ENCODE peak calls at places on chromosomes 13 and 19, in four cellular contexts. M, Y, W and G are unnamed samples.
A peak's percentile ranks its signal among the peaks of the same experiment; 100 is the strongest.

GRCh38 chr13:52846567-52847321 is 1.7 kb downstream of the PCDH8 start:
- DNase-seq in Y (no peak), W (no peak), M (no peak), G (no peak)

GRCh38 chr19:20279516-20279915 is 112.5 kb downstream of the ZNF486 start:
- DNase-seq in Y (no peak), W (no peak), M (no peak), G (no peak)

GRCh38 chr19:10952809-10953208 is 8.0 kb upstream of the SMARCA4 start:
- DNase-seq in M (no peak), Y (peak; percentile 26), W (no peak), G (no peak)

GRCh38 chr13:65292488-65292901 is 1937.6 kb downstream of the PCDH9 start:
- DNase-seq in Y (no peak), W (no peak), M (no peak), G (no peak)

GRCh38 chr19:13103961-13104847 is 1.5 kb upstream of the LYL1 start:
- DNase-seq in W (peak; percentile 81), M (no peak), Y (no peak), G (no peak)

GRCh38 chr19:10544242-10544752 is 593 bp downstream of the ATG4D start:
- DNase-seq in M (no peak), Y (no peak), W (peak; percentile 58), G (no peak)

GRCh38 chr13:44688652-44689051 is 112.5 kb upstream of the TSC22D1 start:
- DNase-seq in W (no peak), Y (no peak), M (no peak), G (no peak)

GRCh38 chr13:33183431-33184130 is 102.0 kb downstream of the STARD13 start:
- DNase-seq in Y (no peak), M (no peak), W (no peak), G (no peak)

GRCh38 chr13:106561551-106562170 is 6.3 kb downstream of the ARGLU1 start:
- DNase-seq in M (no peak), W (no peak), Y (no peak), G (no peak)

GRCh38 chr19:38287604-38288003 is 16.4 kb upstream of the C19orf33 start:
- DNase-seq in W (no peak), Y (no peak), M (no peak), G (no peak)

GRCh38 chr13:107301724-107302374 is 733.9 kb upstream of the ARGLU1 start:
- DNase-seq in M (no peak), W (no peak), Y (no peak), G (no peak)

GRCh38 chr13:34246511-34246910 is 428.6 kb downstream of the RFC3 start:
- DNase-seq in Y (no peak), W (no peak), M (no peak), G (peak; percentile 4)

GRCh38 chr19:34667349-34668076 is 9.4 kb downstream of the SCGB2B2 start:
- DNase-seq in Y (no peak), W (no peak), M (peak; percentile 16), G (no peak)

GRCh38 chr19:10402441-10403038 is 802 bp downstream of the CDC37 start:
- DNase-seq in Y (no peak), W (peak; percentile 32), M (peak; percentile 64), G (no peak)

GRCh38 chr19:19405919-19406877 is 723 bp downstream of the GATAD2A start:
- DNase-seq in M (no peak), W (peak; percentile 54), Y (no peak), G (no peak)

GRCh38 chr19:45515081-45515624 is 7.9 kb downstream of the VASP start:
- DNase-seq in Y (no peak), W (peak; percentile 77), M (peak; percentile 54), G (no peak)

GRCh38 chr13:51148952-51149573 is 38.0 kb upstream of the C13orf42 start:
- DNase-seq in Y (peak; percentile 34), W (no peak), M (no peak), G (no peak)

GRCh38 chr13:35794734-35795389 is 318.4 kb upstream of the MAB21L1 start:
- DNase-seq in M (no peak), Y (no peak), W (no peak), G (no peak)

GRCh38 chr13:83515267-83515666 is 367.0 kb downstream of the SLITRK1 start:
- DNase-seq in Y (no peak), W (no peak), M (no peak), G (no peak)

GRCh38 chr13:92224052-92224821 is 825.8 kb downstream of the GPC5 start:
- DNase-seq in Y (no peak), W (no peak), M (no peak), G (no peak)

GRCh38 chr19:1440418-1440801 is 2.2 kb downstream of the RPS15 start:
- DNase-seq in Y (no peak), M (no peak), W (no peak), G (no peak)

GRCh38 chr19:1438933-1439358 is 750 bp downstream of the RPS15 start:
- DNase-seq in W (no peak), Y (no peak), M (no peak), G (no peak)

GRCh38 chr19:1438035-1438932 is at the start of gene RPS15:
- DNase-seq in W (peak; percentile 92), Y (peak; percentile 90), M (peak; percentile 91), G (peak; percentile 68)

GRCh38 chr19:1435378-1435989 is 2.7 kb upstream of the RPS15 start:
- DNase-seq in Y (no peak), M (no peak), W (no peak), G (no peak)

DNA sequence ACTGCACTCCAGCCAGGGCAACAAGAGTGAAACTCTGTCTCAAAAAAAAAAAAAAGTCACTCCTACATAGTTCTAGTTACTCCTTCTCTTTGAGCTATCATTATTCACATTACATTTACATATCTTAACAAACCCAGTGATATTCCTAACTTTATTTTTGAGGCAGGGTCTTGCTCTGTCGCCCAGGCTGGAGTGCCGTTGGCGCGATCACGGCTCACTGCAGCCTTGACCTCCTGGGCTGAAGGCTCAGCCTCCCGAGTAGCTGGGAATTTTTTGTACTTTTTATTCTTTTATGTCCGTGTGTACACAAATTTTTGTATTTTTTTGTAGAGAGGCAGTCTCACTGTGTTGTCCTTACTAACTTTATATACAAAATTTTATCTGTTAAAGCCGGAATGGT is 587 bp upstream of the RPS15 start:
- DNase-seq in M (no peak), Y (no peak), W (no peak), G (no peak)
- TF ChIP-seq TCF7L2 in M (no peak), Y (no peak), W (no peak), G (no peak)

DNA sequence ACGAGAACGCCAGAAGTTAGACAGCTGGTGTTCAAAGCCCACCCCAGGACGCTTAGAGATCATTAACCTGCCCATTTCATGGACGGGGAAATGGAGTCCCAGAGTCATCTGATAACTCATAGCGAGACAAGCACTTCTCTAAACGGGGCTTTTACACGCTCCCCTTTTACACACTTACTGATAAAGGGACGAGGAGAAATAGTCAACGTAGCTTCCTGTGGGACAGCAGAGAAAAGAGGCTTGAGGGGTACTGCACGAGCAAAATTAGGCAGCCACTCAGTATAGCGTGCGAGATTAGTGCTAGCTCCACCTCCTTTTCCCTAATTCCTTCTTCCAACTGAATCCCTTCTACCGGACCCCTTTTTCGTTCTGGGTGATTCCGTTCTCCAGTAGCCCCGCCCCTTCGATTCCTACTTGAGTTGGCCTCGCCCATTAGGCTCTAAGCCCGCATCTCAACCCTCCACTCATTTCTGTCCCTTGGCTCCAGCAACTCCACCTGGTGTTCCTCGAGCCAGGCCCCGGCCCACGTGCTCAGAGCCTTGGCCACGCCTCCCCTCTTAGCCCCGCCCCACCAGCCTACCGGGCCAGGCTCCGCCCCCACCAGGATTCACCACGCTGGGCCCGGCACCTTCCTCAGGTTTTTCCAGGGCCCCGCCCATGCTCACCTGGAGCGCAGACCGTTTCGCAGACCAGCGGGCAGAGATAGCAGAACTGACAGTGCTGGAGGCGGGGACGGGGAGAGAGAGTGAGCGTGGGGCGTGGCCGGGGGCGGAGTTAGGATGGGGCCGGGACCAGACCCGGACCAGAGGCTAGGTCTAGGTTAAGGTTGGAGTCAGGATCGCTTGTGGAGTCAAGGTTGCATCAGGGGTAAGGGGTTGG is 3.6 kb downstream of the HRC start:
- DNase-seq in W (peak; percentile 93), Y (peak; percentile 98), M (no peak), G (peak; percentile 66)
- H3K4me3 ChIP-seq in W (peak overlapping the region; percentile 54), Y (peak overlapping the region; percentile 90), M (no peak overlapping the region), G (peak overlapping the region; percentile 91)

GRCh38 chr19:55348317-55349034 is 6.0 kb downstream of the COX6B2 start:
- DNase-seq in Y (no peak), M (no peak), W (no peak), G (no peak)
- TF ChIP-seq TCF7L2 in Y (no peak), M (no peak), W (no peak), G (no peak)

DNA sequence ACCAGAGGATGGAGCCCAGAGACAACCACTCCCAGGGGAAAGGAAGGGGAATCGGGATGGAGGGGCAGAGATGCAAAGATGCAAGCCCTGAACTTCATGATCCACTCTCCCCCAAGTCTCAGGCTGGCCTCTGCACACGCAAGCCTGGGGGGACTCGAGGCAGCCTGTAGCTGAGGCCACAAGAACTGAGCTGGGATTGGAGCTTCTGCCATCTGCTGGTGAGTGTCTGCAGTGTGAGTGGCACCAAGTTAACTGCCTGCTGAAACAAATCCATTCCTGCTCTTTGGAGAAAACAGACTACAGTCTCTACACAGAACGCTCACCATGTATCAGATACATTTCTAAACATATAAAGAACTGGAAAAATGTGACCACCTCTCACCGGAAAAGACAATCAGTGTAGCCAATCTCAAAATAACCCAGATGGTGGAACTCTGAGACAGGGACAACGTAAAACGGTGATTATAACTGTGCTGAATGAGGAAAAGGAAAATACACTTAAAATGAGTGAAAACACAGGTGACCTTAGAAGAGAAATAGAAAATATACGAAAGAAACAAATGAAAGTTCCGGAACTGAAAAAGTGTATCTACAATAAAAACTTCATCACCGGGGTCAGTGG is 62.1 kb downstream of the KLF2 start:
- DNase-seq in Y (peak; percentile 27), W (peak; percentile 57), M (peak; percentile 32), G (peak; percentile 27)
- H3K4me3 ChIP-seq in Y (no peak overlapping the region), W (no peak overlapping the region), M (no peak overlapping the region), G (no peak overlapping the region)

GRCh38 chr13:113648218-113648615 is 9.8 kb downstream of the ATP4B start:
- DNase-seq in W (no peak), M (no peak), Y (no peak), G (no peak)

GRCh38 chr13:113650275-113650674 is 7.7 kb downstream of the ATP4B start:
- DNase-seq in M (no peak), W (no peak), Y (no peak), G (no peak)

GRCh38 chr13:113647351-113648217 is 10.4 kb downstream of the ATP4B start:
- DNase-seq in Y (peak; percentile 19), M (no peak), W (no peak), G (peak; percentile 1)

GRCh38 chr13:113650731-113651148 is 7.3 kb downstream of the ATP4B start:
- DNase-seq in Y (no peak), W (no peak), M (no peak), G (no peak)

DNA sequence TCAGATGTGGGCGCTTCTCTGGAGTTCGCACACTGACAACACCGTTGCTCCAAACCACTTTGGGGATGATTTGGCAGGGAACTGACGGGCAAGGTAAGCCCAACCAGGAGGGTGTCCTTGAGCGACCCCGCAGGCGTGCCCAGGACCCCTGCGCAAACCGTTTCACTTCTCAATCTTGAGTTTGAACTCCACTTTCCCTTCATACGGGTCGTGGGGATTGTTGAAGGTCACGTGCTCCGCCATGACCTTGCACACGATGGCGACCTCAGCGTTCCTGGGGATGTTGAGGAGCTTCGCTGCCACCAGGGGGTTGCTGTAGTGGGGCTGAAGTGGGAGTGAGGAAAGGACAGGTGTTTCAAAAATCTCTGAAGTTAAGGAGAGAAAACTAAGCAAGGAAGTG is 8.8 kb downstream of the ATP4B start:
- DNase-seq in Y (no peak), M (no peak), W (no peak), G (no peak)
- TF ChIP-seq TCF7L2 in Y (no peak), M (no peak), W (no peak), G (no peak)

GRCh38 chr13:110126391-110126961 is 180.5 kb downstream of the COL4A1 start:
- DNase-seq in W (no peak), Y (no peak), M (no peak), G (no peak)
- H3K4me3 ChIP-seq in W (no peak overlapping the region), Y (no peak overlapping the region), M (no peak overlapping the region), G (no peak overlapping the region)